ENCODE peak calls at places on chromosomes 7 and 10, in seven cellular contexts. One of them, this sample, is unnamed.

GRCh38 chr7:73828107-73828803 is 2.5 kb upstream of the CLDN4 start:
- DNase-seq in NCI-H2081: peak
- DNase-seq in GM03348: peak
- DNase-seq in RCC 7860: peak
- DNase-seq in neural progenitor cell: no peak
- DNase-seq in activated CD8-positive, alpha-beta memory T cell treated with anti-CD3 and anti-CD28 coated beads for 24 hours: no peak
- DNase-seq in activated naive CD4-positive, alpha-beta T cell: no peak
- DNase-seq in this sample: no peak

GRCh38 chr10:132959296-132959961 is 17.1 kb upstream of the CFAP46 start:
- DNase-seq in NCI-H2081: no peak
- DNase-seq in GM03348: no peak
- DNase-seq in RCC 7860: no peak
- DNase-seq in neural progenitor cell: no peak
- DNase-seq in activated CD8-positive, alpha-beta memory T cell treated with anti-CD3 and anti-CD28 coated beads for 24 hours: no peak
- DNase-seq in activated naive CD4-positive, alpha-beta T cell: no peak
- DNase-seq in this sample: no peak

GRCh38 chr10:96034625-96035024 is 8.8 kb upstream of the CCNJ start:
- DNase-seq in NCI-H2081: no peak
- DNase-seq in GM03348: no peak
- DNase-seq in RCC 7860: no peak
- DNase-seq in neural progenitor cell: no peak
- DNase-seq in activated CD8-positive, alpha-beta memory T cell treated with anti-CD3 and anti-CD28 coated beads for 24 hours: no peak
- DNase-seq in activated naive CD4-positive, alpha-beta T cell: no peak
- DNase-seq in this sample: no peak

GRCh38 chr10:74799840-74800239 is 26.6 kb upstream of the KAT6B start:
- DNase-seq in NCI-H2081: peak
- DNase-seq in GM03348: no peak
- DNase-seq in RCC 7860: peak
- DNase-seq in neural progenitor cell: no peak
- DNase-seq in activated CD8-positive, alpha-beta memory T cell treated with anti-CD3 and anti-CD28 coated beads for 24 hours: no peak
- DNase-seq in activated naive CD4-positive, alpha-beta T cell: no peak
- DNase-seq in this sample: peak

GRCh38 chr10:20903635-20904390 is 6.7 kb upstream of the NEBL start:
- DNase-seq in NCI-H2081: no peak
- DNase-seq in GM03348: no peak
- DNase-seq in RCC 7860: no peak
- DNase-seq in neural progenitor cell: no peak
- DNase-seq in activated CD8-positive, alpha-beta memory T cell treated with anti-CD3 and anti-CD28 coated beads for 24 hours: no peak
- DNase-seq in activated naive CD4-positive, alpha-beta T cell: no peak
- DNase-seq in this sample: no peak

GRCh38 chr10:122499491-122499941 is 38.2 kb downstream of the HTRA1 start:
- DNase-seq in NCI-H2081: no peak
- DNase-seq in GM03348: peak
- DNase-seq in RCC 7860: no peak
- DNase-seq in neural progenitor cell: no peak
- DNase-seq in activated CD8-positive, alpha-beta memory T cell treated with anti-CD3 and anti-CD28 coated beads for 24 hours: no peak
- DNase-seq in activated naive CD4-positive, alpha-beta T cell: no peak
- DNase-seq in this sample: no peak

GRCh38 chr7:140506788-140507464 is 27.6 kb upstream of the MKRN1 start:
- DNase-seq in NCI-H2081: peak
- DNase-seq in GM03348: peak
- DNase-seq in RCC 7860: no peak
- DNase-seq in neural progenitor cell: peak
- DNase-seq in activated CD8-positive, alpha-beta memory T cell treated with anti-CD3 and anti-CD28 coated beads for 24 hours: no peak
- DNase-seq in activated naive CD4-positive, alpha-beta T cell: no peak
- DNase-seq in this sample: peak

GRCh38 chr10:104336829-104337526 is 1.3 kb downstream of the ITPRIP start:
- DNase-seq in NCI-H2081: no peak
- DNase-seq in GM03348: peak
- DNase-seq in RCC 7860: no peak
- DNase-seq in neural progenitor cell: peak
- DNase-seq in activated CD8-positive, alpha-beta memory T cell treated with anti-CD3 and anti-CD28 coated beads for 24 hours: peak
- DNase-seq in activated naive CD4-positive, alpha-beta T cell: no peak
- DNase-seq in this sample: no peak

GRCh38 chr7:135194494-135195095 is 16.7 kb downstream of the WDR91 start:
- DNase-seq in NCI-H2081: no peak
- DNase-seq in GM03348: peak
- DNase-seq in RCC 7860: peak
- DNase-seq in neural progenitor cell: no peak
- DNase-seq in activated CD8-positive, alpha-beta memory T cell treated with anti-CD3 and anti-CD28 coated beads for 24 hours: peak
- DNase-seq in activated naive CD4-positive, alpha-beta T cell: no peak
- DNase-seq in this sample: no peak

GRCh38 chr10:36612436-36612835 is 513.0 kb upstream of the ANKRD30A start:
- DNase-seq in NCI-H2081: no peak
- DNase-seq in GM03348: no peak
- DNase-seq in RCC 7860: no peak
- DNase-seq in neural progenitor cell: peak
- DNase-seq in activated CD8-positive, alpha-beta memory T cell treated with anti-CD3 and anti-CD28 coated beads for 24 hours: no peak
- DNase-seq in activated naive CD4-positive, alpha-beta T cell: no peak
- DNase-seq in this sample: no peak

GRCh38 chr7:156238366-156239133 is 402.0 kb upstream of the RNF32 start:
- DNase-seq in NCI-H2081: no peak
- DNase-seq in GM03348: no peak
- DNase-seq in RCC 7860: no peak
- DNase-seq in neural progenitor cell: no peak
- DNase-seq in activated CD8-positive, alpha-beta memory T cell treated with anti-CD3 and anti-CD28 coated beads for 24 hours: no peak
- DNase-seq in activated naive CD4-positive, alpha-beta T cell: no peak
- DNase-seq in this sample: no peak

GRCh38 chr7:41817386-41817785 is 114.5 kb upstream of the INHBA start:
- DNase-seq in NCI-H2081: no peak
- DNase-seq in GM03348: peak
- DNase-seq in RCC 7860: peak
- DNase-seq in neural progenitor cell: no peak
- DNase-seq in activated CD8-positive, alpha-beta memory T cell treated with anti-CD3 and anti-CD28 coated beads for 24 hours: no peak
- DNase-seq in activated naive CD4-positive, alpha-beta T cell: no peak
- DNase-seq in this sample: no peak

GRCh38 chr7:5232874-5233273 is 42.8 kb downstream of the WIPI2 start:
- DNase-seq in NCI-H2081: no peak
- DNase-seq in GM03348: no peak
- DNase-seq in RCC 7860: no peak
- DNase-seq in neural progenitor cell: peak
- DNase-seq in activated CD8-positive, alpha-beta memory T cell treated with anti-CD3 and anti-CD28 coated beads for 24 hours: no peak
- DNase-seq in activated naive CD4-positive, alpha-beta T cell: no peak
- DNase-seq in this sample: no peak

GRCh38 chr7:37675739-37676138 is 7.8 kb upstream of the GPR141 start:
- DNase-seq in NCI-H2081: no peak
- DNase-seq in GM03348: no peak
- DNase-seq in RCC 7860: no peak
- DNase-seq in neural progenitor cell: no peak
- DNase-seq in activated CD8-positive, alpha-beta memory T cell treated with anti-CD3 and anti-CD28 coated beads for 24 hours: no peak
- DNase-seq in activated naive CD4-positive, alpha-beta T cell: no peak
- DNase-seq in this sample: no peak

GRCh38 chr7:41633690-41634089 is 69.2 kb downstream of the INHBA start:
- DNase-seq in NCI-H2081: no peak
- DNase-seq in GM03348: no peak
- DNase-seq in RCC 7860: no peak
- DNase-seq in neural progenitor cell: no peak
- DNase-seq in activated CD8-positive, alpha-beta memory T cell treated with anti-CD3 and anti-CD28 coated beads for 24 hours: no peak
- DNase-seq in activated naive CD4-positive, alpha-beta T cell: no peak
- DNase-seq in this sample: no peak

GRCh38 chr10:125153693-125154490 is 6.5 kb downstream of the CTBP2 start:
- DNase-seq in NCI-H2081: no peak
- DNase-seq in GM03348: peak
- DNase-seq in RCC 7860: no peak
- DNase-seq in neural progenitor cell: no peak
- DNase-seq in activated CD8-positive, alpha-beta memory T cell treated with anti-CD3 and anti-CD28 coated beads for 24 hours: no peak
- DNase-seq in activated naive CD4-positive, alpha-beta T cell: no peak
- DNase-seq in this sample: no peak

GRCh38 chr7:93843260-93843659 is 47.3 kb downstream of the TFPI2 start:
- DNase-seq in NCI-H2081: no peak
- DNase-seq in GM03348: peak
- DNase-seq in RCC 7860: no peak
- DNase-seq in neural progenitor cell: no peak
- DNase-seq in activated CD8-positive, alpha-beta memory T cell treated with anti-CD3 and anti-CD28 coated beads for 24 hours: no peak
- DNase-seq in activated naive CD4-positive, alpha-beta T cell: no peak
- DNase-seq in this sample: no peak

GRCh38 chr7:100101016-100101862 is at the start of the genes AP4M1 and MCM7:
- DNase-seq in NCI-H2081: peak
- DNase-seq in GM03348: peak
- DNase-seq in RCC 7860: peak
- DNase-seq in neural progenitor cell: peak
- DNase-seq in activated CD8-positive, alpha-beta memory T cell treated with anti-CD3 and anti-CD28 coated beads for 24 hours: peak
- DNase-seq in activated naive CD4-positive, alpha-beta T cell: peak
- DNase-seq in this sample: peak

GRCh38 chr7:47946581-47947354 is 1.5 kb downstream of the PKD1L1 start:
- DNase-seq in NCI-H2081: no peak
- DNase-seq in GM03348: no peak
- DNase-seq in RCC 7860: no peak
- DNase-seq in neural progenitor cell: no peak
- DNase-seq in activated CD8-positive, alpha-beta memory T cell treated with anti-CD3 and anti-CD28 coated beads for 24 hours: no peak
- DNase-seq in activated naive CD4-positive, alpha-beta T cell: no peak
- DNase-seq in this sample: no peak

GRCh38 chr7:4255336-4255735 is 426.8 kb upstream of the FOXK1 start:
- DNase-seq in NCI-H2081: no peak
- DNase-seq in GM03348: no peak
- DNase-seq in RCC 7860: no peak
- DNase-seq in neural progenitor cell: no peak
- DNase-seq in activated CD8-positive, alpha-beta memory T cell treated with anti-CD3 and anti-CD28 coated beads for 24 hours: no peak
- DNase-seq in activated naive CD4-positive, alpha-beta T cell: no peak
- DNase-seq in this sample: no peak

GRCh38 chr10:24350111-24350921 is 141.4 kb downstream of the KIAA1217 start:
- DNase-seq in NCI-H2081: no peak
- DNase-seq in GM03348: no peak
- DNase-seq in RCC 7860: peak
- DNase-seq in neural progenitor cell: no peak
- DNase-seq in activated CD8-positive, alpha-beta memory T cell treated with anti-CD3 and anti-CD28 coated beads for 24 hours: no peak
- DNase-seq in activated naive CD4-positive, alpha-beta T cell: no peak
- DNase-seq in this sample: no peak

GRCh38 chr7:2959828-2960599 is 83.7 kb downstream of the CARD11 start:
- DNase-seq in NCI-H2081: no peak
- DNase-seq in GM03348: no peak
- DNase-seq in RCC 7860: no peak
- DNase-seq in neural progenitor cell: no peak
- DNase-seq in activated CD8-positive, alpha-beta memory T cell treated with anti-CD3 and anti-CD28 coated beads for 24 hours: peak
- DNase-seq in activated naive CD4-positive, alpha-beta T cell: no peak
- DNase-seq in this sample: no peak

GRCh38 chr10:5902511-5903274 is 12.7 kb downstream of the FBH1 start:
- DNase-seq in NCI-H2081: no peak
- DNase-seq in GM03348: no peak
- DNase-seq in RCC 7860: no peak
- DNase-seq in neural progenitor cell: no peak
- DNase-seq in activated CD8-positive, alpha-beta memory T cell treated with anti-CD3 and anti-CD28 coated beads for 24 hours: no peak
- DNase-seq in activated naive CD4-positive, alpha-beta T cell: no peak
- DNase-seq in this sample: no peak

GRCh38 chr7:22152690-22153089 is 204.3 kb downstream of the RAPGEF5 start:
- DNase-seq in NCI-H2081: no peak
- DNase-seq in GM03348: no peak
- DNase-seq in RCC 7860: no peak
- DNase-seq in neural progenitor cell: no peak
- DNase-seq in activated CD8-positive, alpha-beta memory T cell treated with anti-CD3 and anti-CD28 coated beads for 24 hours: no peak
- DNase-seq in activated naive CD4-positive, alpha-beta T cell: no peak
- DNase-seq in this sample: no peak

GRCh38 chr10:68271104-68271882 is 39.4 kb upstream of the ATOH7 start:
- DNase-seq in NCI-H2081: no peak
- DNase-seq in GM03348: no peak
- DNase-seq in RCC 7860: no peak
- DNase-seq in neural progenitor cell: peak
- DNase-seq in activated CD8-positive, alpha-beta memory T cell treated with anti-CD3 and anti-CD28 coated beads for 24 hours: no peak
- DNase-seq in activated naive CD4-positive, alpha-beta T cell: no peak
- DNase-seq in this sample: no peak

GRCh38 chr10:31031666-31032514 is at the start of gene ZNF438:
- DNase-seq in NCI-H2081: peak
- DNase-seq in GM03348: peak
- DNase-seq in RCC 7860: peak
- DNase-seq in neural progenitor cell: peak
- DNase-seq in activated CD8-positive, alpha-beta memory T cell treated with anti-CD3 and anti-CD28 coated beads for 24 hours: peak
- DNase-seq in activated naive CD4-positive, alpha-beta T cell: peak
- DNase-seq in this sample: peak

GRCh38 chr10:88620441-88620840 is 33.9 kb downstream of the LIPJ start:
- DNase-seq in NCI-H2081: no peak
- DNase-seq in GM03348: no peak
- DNase-seq in RCC 7860: no peak
- DNase-seq in neural progenitor cell: no peak
- DNase-seq in activated CD8-positive, alpha-beta memory T cell treated with anti-CD3 and anti-CD28 coated beads for 24 hours: no peak
- DNase-seq in activated naive CD4-positive, alpha-beta T cell: no peak
- DNase-seq in this sample: no peak

GRCh38 chr7:23377134-23377533 is 78.0 kb downstream of the MALSU1 start:
- DNase-seq in NCI-H2081: no peak
- DNase-seq in GM03348: no peak
- DNase-seq in RCC 7860: peak
- DNase-seq in neural progenitor cell: no peak
- DNase-seq in activated CD8-positive, alpha-beta memory T cell treated with anti-CD3 and anti-CD28 coated beads for 24 hours: no peak
- DNase-seq in activated naive CD4-positive, alpha-beta T cell: no peak
- DNase-seq in this sample: no peak

GRCh38 chr7:28953628-28954027 is 4.5 kb downstream of the TRIL start:
- DNase-seq in NCI-H2081: peak
- DNase-seq in GM03348: no peak
- DNase-seq in RCC 7860: no peak
- DNase-seq in neural progenitor cell: no peak
- DNase-seq in activated CD8-positive, alpha-beta memory T cell treated with anti-CD3 and anti-CD28 coated beads for 24 hours: no peak
- DNase-seq in activated naive CD4-positive, alpha-beta T cell: no peak
- DNase-seq in this sample: no peak

GRCh38 chr7:13104128-13104527 is 416.7 kb downstream of the ARL4A start:
- DNase-seq in NCI-H2081: no peak
- DNase-seq in GM03348: no peak
- DNase-seq in RCC 7860: no peak
- DNase-seq in neural progenitor cell: no peak
- DNase-seq in activated CD8-positive, alpha-beta memory T cell treated with anti-CD3 and anti-CD28 coated beads for 24 hours: no peak
- DNase-seq in activated naive CD4-positive, alpha-beta T cell: no peak
- DNase-seq in this sample: no peak

GRCh38 chr10:62817120-62817762 is 1.1 kb upstream of the EGR2 start:
- DNase-seq in NCI-H2081: no peak
- DNase-seq in GM03348: peak
- DNase-seq in RCC 7860: peak
- DNase-seq in neural progenitor cell: peak
- DNase-seq in activated CD8-positive, alpha-beta memory T cell treated with anti-CD3 and anti-CD28 coated beads for 24 hours: peak
- DNase-seq in activated naive CD4-positive, alpha-beta T cell: peak
- DNase-seq in this sample: no peak

This sample was measured in GDM1.